ENCODE peak calls at places on chromosome 3, in five cellular contexts. U is body of pancreas; N is mesenchymal stem cell; M is RWPE1; H is CD4-positive, alpha-beta memory T cell. P is an unnamed sample.

GRCh38 chr3:150238043-150238802 is 169.9 kb upstream of the TSC22D2 start:
- DNase-seq in H (no peak), M (no peak), N (no peak), U (peak), P (no peak)

GRCh38 chr3:26090589-26090988 is 300.7 kb downstream of the OXSM start:
- DNase-seq in H (no peak), U (no peak), M (no peak), N (no peak), P (no peak)

GRCh38 chr3:126753191-126754160 is 49.4 kb downstream of the CHCHD6 start:
- DNase-seq in U (no peak), H (no peak), M (peak), N (peak), P (peak)

GRCh38 chr3:72345237-72345878 is 502.9 kb downstream of the SHQ1 start:
- DNase-seq in M (no peak), H (no peak), N (peak), U (no peak), P (no peak)

GRCh38 chr3:159458010-159458409 is 530.6 kb upstream of the IL12A start:
- DNase-seq in U (no peak), H (no peak), N (peak), M (peak), P (peak)

GRCh38 chr3:110180733-110181132 is 843.4 kb upstream of the DPPA4 start:
- DNase-seq in H (no peak), M (no peak), N (no peak), U (peak), P (no peak)

GRCh38 chr3:192923731-192924130 is 6.1 kb upstream of the MB21D2 start:
- DNase-seq in H (no peak), N (no peak), U (no peak), M (no peak), P (no peak)

GRCh38 chr3:195209836-195210551 is 61.0 kb downstream of the XXYLT1 start:
- DNase-seq in U (no peak), N (peak), M (no peak), H (no peak), P (no peak)

GRCh38 chr3:192850501-192850981 is 67.1 kb downstream of the MB21D2 start:
- DNase-seq in H (no peak), U (no peak), M (peak), N (peak), P (no peak)

GRCh38 chr3:168467085-168467714 is 371.5 kb upstream of the GOLIM4 start:
- DNase-seq in H (no peak), N (peak), U (peak), M (no peak), P (peak)

GRCh38 chr3:48609088-48610005 is at the start of gene UQCRC1:
- DNase-seq in U (peak), N (peak), M (peak), H (peak), P (peak)

GRCh38 chr3:123025642-123026521 is 1.7 kb downstream of the SEMA5B start:
- DNase-seq in U (peak), N (no peak), M (no peak), H (no peak), P (no peak)

GRCh38 chr3:155604126-155604525 is 140.7 kb downstream of the PLCH1 start:
- DNase-seq in H (no peak), U (no peak), M (no peak), N (no peak), P (no peak)

GRCh38 chr3:177816667-177817208 is 619.5 kb upstream of the TBL1XR1 start:
- DNase-seq in N (no peak), H (no peak), M (peak), U (peak), P (no peak)

GRCh38 chr3:133964547-133964946 is 65.2 kb downstream of the SLCO2A1 start:
- DNase-seq in H (no peak), N (no peak), M (no peak), U (no peak), P (no peak)

GRCh38 chr3:42394579-42395288 is 15.7 kb downstream of the LYZL4 start:
- DNase-seq in U (peak), H (no peak), N (no peak), M (no peak), P (no peak)

GRCh38 chr3:31610700-31611275 is 78.1 kb downstream of the STT3B start:
- DNase-seq in N (peak), H (no peak), U (peak), M (peak), P (no peak)

GRCh38 chr3:14884665-14885064 is 62.7 kb upstream of the NR2C2 start:
- DNase-seq in N (no peak), H (peak), U (no peak), M (no peak), P (no peak)

GRCh38 chr3:40780801-40781406 is 256.1 kb downstream of the ZNF621 start:
- DNase-seq in H (no peak), U (peak), M (no peak), N (no peak), P (no peak)

GRCh38 chr3:115512565-115513410 is 110.5 kb upstream of the GAP43 start:
- DNase-seq in N (peak), U (peak), M (no peak), H (peak), P (no peak)

GRCh38 chr3:135238201-135238600 is 443.1 kb downstream of the EPHB1 start:
- DNase-seq in U (no peak), H (no peak), N (no peak), M (no peak), P (no peak)

GRCh38 chr3:71064288-71064975 is 519.1 kb downstream of the FOXP1 start:
- DNase-seq in M (peak), U (no peak), H (peak), N (peak), P (no peak)

GRCh38 chr3:185161761-185162160 is 8.9 kb upstream of the C3orf70 start:
- DNase-seq in H (no peak), M (no peak), U (no peak), N (no peak), P (no peak)

GRCh38 chr3:156721687-156722086 is 47.3 kb downstream of the TIPARP start:
- DNase-seq in M (no peak), N (no peak), H (no peak), U (no peak), P (no peak)

GRCh38 chr3:156725706-156726105 is 51.3 kb downstream of the TIPARP start:
- DNase-seq in U (no peak), H (no peak), M (peak), N (no peak), P (no peak)

GRCh38 chr3:156723182-156723619 is 48.8 kb downstream of the TIPARP start:
- DNase-seq in N (no peak), U (no peak), H (no peak), M (no peak), P (no peak)

GRCh38 chr3:156718622-156719300 is 44.4 kb downstream of the TIPARP start:
- DNase-seq in U (peak), M (no peak), H (no peak), N (no peak), P (no peak)

GRCh38 chr3:156722219-156722618 is 47.8 kb downstream of the TIPARP start:
- DNase-seq in H (no peak), U (no peak), M (no peak), N (no peak), P (no peak)
- H3K27ac ChIP-seq in H (no peak), U (no peak), M (no peak), N (no peak), P (no peak)

DNA sequence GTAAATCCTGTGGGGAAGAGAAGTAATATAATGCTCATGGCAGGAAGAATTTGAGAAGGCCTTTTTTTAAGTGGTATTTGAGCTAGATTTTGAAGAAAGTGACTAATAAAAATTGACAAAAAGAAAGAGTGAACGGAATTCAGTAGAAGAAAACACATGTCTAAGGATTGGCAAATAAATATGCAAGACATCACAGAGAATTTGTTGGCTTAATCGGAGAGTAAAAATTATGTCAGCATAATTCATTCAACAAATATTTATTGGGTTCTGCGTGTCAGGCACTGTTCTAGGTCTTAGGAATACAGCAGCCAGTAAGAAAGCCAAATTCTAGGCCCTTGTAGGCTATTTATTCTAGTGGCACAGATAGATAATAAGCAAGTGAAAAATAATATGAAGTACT is 33.6 kb upstream of the LEKR1 start:
- DNase-seq in N (no peak), U (no peak), M (no peak), H (no peak), P (no peak)
- H3K27ac ChIP-seq in N (no peak), U (no peak), M (no peak), H (no peak), P (no peak)

GRCh38 chr3:23455775-23456174 is 252.6 kb downstream of the UBE2E2 start:
- DNase-seq in H (no peak), N (peak), M (no peak), U (no peak), P (peak)
- H3K27ac ChIP-seq in H (no peak), N (no peak), M (no peak), U (no peak), P (peak)

GRCh38 chr3:65595222-65595996 is 443.3 kb downstream of the MAGI1 start:
- DNase-seq in M (no peak), H (no peak), N (no peak), U (no peak), P (no peak)
- H3K27ac ChIP-seq in M (no peak), H (no peak), N (no peak), U (no peak), P (no peak)

DNA sequence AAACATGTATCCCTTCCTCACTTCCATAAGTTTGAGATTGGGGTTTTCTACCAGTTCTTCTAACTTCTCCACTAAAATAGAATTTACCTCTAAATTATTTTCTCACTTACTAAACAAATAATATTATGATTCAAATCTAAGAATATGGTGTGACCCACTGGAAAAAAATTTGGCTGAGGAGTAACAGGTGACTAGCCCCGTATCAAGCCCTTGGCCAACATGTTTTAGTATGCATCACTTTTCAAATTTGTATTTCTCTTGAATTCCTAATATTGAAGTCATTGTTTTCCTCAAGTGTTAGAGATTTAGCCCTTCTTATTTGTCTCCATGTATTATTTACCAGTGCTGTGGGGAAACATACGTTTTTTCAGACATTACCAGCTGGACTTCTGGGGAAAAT is 759.4 kb downstream of the NSUN3 start:
- DNase-seq in U (no peak), N (no peak), H (no peak), M (no peak), P (no peak)
- H3K27ac ChIP-seq in U (no peak), N (no peak), H (no peak), M (no peak), P (no peak)

DNA sequence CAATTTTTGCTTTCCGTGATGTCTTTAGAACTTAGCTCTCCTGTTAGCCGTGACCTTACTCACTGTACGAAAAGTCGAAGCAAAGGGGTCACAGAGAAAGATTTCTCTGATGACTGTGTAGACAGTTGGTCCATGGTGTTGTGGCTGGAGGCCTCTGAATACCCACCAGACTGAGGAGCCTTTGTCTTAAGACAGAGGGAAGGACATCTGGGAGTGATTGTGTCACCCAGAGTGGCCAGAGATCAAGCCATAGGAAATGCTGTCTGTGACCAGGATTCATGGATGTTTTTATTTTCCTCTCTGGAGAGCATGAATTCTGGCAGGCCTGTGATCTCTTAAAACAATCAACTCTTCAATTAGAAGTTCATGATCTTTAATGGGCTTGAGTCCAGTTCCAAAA is 199.0 kb upstream of the CTDSPL start:
- DNase-seq in U (no peak), N (no peak), M (no peak), H (no peak), P (no peak)
- H3K27ac ChIP-seq in U (no peak), N (no peak), M (no peak), H (no peak), P (no peak)

GRCh38 chr3:30228302-30228631 is 378.1 kb upstream of the TGFBR2 start:
- DNase-seq in U (no peak), M (no peak), N (no peak), H (no peak), P (no peak)
- H3K27ac ChIP-seq in U (no peak), M (peak), N (peak), H (no peak), P (peak)